ENCODE peak calls at places on chromosomes 6 and 20, in four cellular contexts. One of them, this sample, is unnamed.

GRCh38 chr6:26031151-26031594 is 56.1 kb upstream of the HFE start:
- DNase-seq in Jurkat, Clone E6-1: peak
- DNase-seq in central memory CD4-positive, alpha-beta T cell: no peak
- DNase-seq in GM19239: no peak
- DNase-seq in this sample: peak

GRCh38 chr6:28090902-28091586 is 10.7 kb downstream of the ZNF165 start:
- DNase-seq in central memory CD4-positive, alpha-beta T cell: no peak
- DNase-seq in GM19239: no peak
- DNase-seq in Jurkat, Clone E6-1: no peak
- DNase-seq in this sample: peak

GRCh38 chr6:26363882-26364825 is 844 bp upstream of the BTN3A2 start:
- DNase-seq in GM19239: no peak
- DNase-seq in Jurkat, Clone E6-1: no peak
- DNase-seq in central memory CD4-positive, alpha-beta T cell: peak
- DNase-seq in this sample: peak

GRCh38 chr6:107784669-107785068 is 39.4 kb downstream of the SCML4 start:
- DNase-seq in GM19239: no peak
- DNase-seq in central memory CD4-positive, alpha-beta T cell: no peak
- DNase-seq in Jurkat, Clone E6-1: no peak
- DNase-seq in this sample: peak

GRCh38 chr6:11251553-11252358 is 19.3 kb upstream of the NEDD9 start:
- DNase-seq in GM19239: no peak
- DNase-seq in central memory CD4-positive, alpha-beta T cell: no peak
- DNase-seq in Jurkat, Clone E6-1: no peak
- DNase-seq in this sample: peak

GRCh38 chr20:23666189-23666588 is 22.6 kb downstream of the CST4 start:
- DNase-seq in central memory CD4-positive, alpha-beta T cell: no peak
- DNase-seq in Jurkat, Clone E6-1: no peak
- DNase-seq in GM19239: no peak
- DNase-seq in this sample: peak

GRCh38 chr20:37223053-37223452 is 38.6 kb downstream of the GHRH start:
- DNase-seq in GM19239: no peak
- DNase-seq in central memory CD4-positive, alpha-beta T cell: no peak
- DNase-seq in Jurkat, Clone E6-1: no peak
- DNase-seq in this sample: peak

GRCh38 chr6:139409026-139409425 is 34.6 kb upstream of the CITED2 start:
- DNase-seq in central memory CD4-positive, alpha-beta T cell: no peak
- DNase-seq in GM19239: no peak
- DNase-seq in Jurkat, Clone E6-1: no peak
- DNase-seq in this sample: peak

GRCh38 chr6:43790031-43790430 is 20.0 kb downstream of the VEGFA start:
- DNase-seq in Jurkat, Clone E6-1: no peak
- DNase-seq in GM19239: no peak
- DNase-seq in central memory CD4-positive, alpha-beta T cell: no peak
- DNase-seq in this sample: no peak

GRCh38 chr6:165910184-165910583 is 247.1 kb upstream of the PDE10A start:
- DNase-seq in central memory CD4-positive, alpha-beta T cell: no peak
- DNase-seq in GM19239: no peak
- DNase-seq in Jurkat, Clone E6-1: no peak
- DNase-seq in this sample: peak

GRCh38 chr6:148367418-148368024 is 24.9 kb downstream of the SASH1 start:
- DNase-seq in GM19239: no peak
- DNase-seq in Jurkat, Clone E6-1: no peak
- DNase-seq in central memory CD4-positive, alpha-beta T cell: peak
- DNase-seq in this sample: peak

GRCh38 chr6:13380761-13381160 is 52.4 kb upstream of the TBC1D7 start:
- DNase-seq in Jurkat, Clone E6-1: no peak
- DNase-seq in GM19239: no peak
- DNase-seq in central memory CD4-positive, alpha-beta T cell: no peak
- DNase-seq in this sample: no peak

GRCh38 chr20:4573564-4574355 is 147.9 kb upstream of the PRND start:
- DNase-seq in central memory CD4-positive, alpha-beta T cell: no peak
- DNase-seq in Jurkat, Clone E6-1: no peak
- DNase-seq in GM19239: no peak
- DNase-seq in this sample: peak

GRCh38 chr6:56724455-56724854 is 81.8 kb upstream of the DST start:
- DNase-seq in Jurkat, Clone E6-1: no peak
- DNase-seq in GM19239: no peak
- DNase-seq in central memory CD4-positive, alpha-beta T cell: no peak
- DNase-seq in this sample: peak

GRCh38 chr20:63703471-63703975 is 4.3 kb downstream of the ARFRP1 start:
- DNase-seq in central memory CD4-positive, alpha-beta T cell: no peak
- DNase-seq in Jurkat, Clone E6-1: no peak
- DNase-seq in GM19239: no peak
- DNase-seq in this sample: no peak

GRCh38 chr6:137217801-137218472 is 1.2 kb downstream of the IFNGR1 start:
- DNase-seq in Jurkat, Clone E6-1: no peak
- DNase-seq in central memory CD4-positive, alpha-beta T cell: no peak
- DNase-seq in GM19239: no peak
- DNase-seq in this sample: peak

GRCh38 chr20:52552181-52552872 is 360.7 kb upstream of the ZFP64 start:
- DNase-seq in GM19239: no peak
- DNase-seq in Jurkat, Clone E6-1: no peak
- DNase-seq in central memory CD4-positive, alpha-beta T cell: no peak
- DNase-seq in this sample: peak

GRCh38 chr20:46057856-46058655 is 29.0 kb downstream of the SLC12A5 start:
- DNase-seq in central memory CD4-positive, alpha-beta T cell: peak
- DNase-seq in GM19239: no peak
- DNase-seq in Jurkat, Clone E6-1: no peak
- DNase-seq in this sample: peak

GRCh38 chr6:168530653-168531071 is 89.7 kb downstream of the SMOC2 start:
- DNase-seq in GM19239: no peak
- DNase-seq in Jurkat, Clone E6-1: no peak
- DNase-seq in central memory CD4-positive, alpha-beta T cell: no peak
- DNase-seq in this sample: no peak

GRCh38 chr6:97841763-97842162 is 558.7 kb upstream of the MMS22L start:
- DNase-seq in central memory CD4-positive, alpha-beta T cell: no peak
- DNase-seq in GM19239: no peak
- DNase-seq in Jurkat, Clone E6-1: no peak
- DNase-seq in this sample: no peak

GRCh38 chr20:8602389-8603116 is 466.3 kb upstream of the PLCB4 start:
- DNase-seq in Jurkat, Clone E6-1: peak
- DNase-seq in central memory CD4-positive, alpha-beta T cell: no peak
- DNase-seq in GM19239: no peak
- DNase-seq in this sample: no peak

GRCh38 chr6:41073968-41074691 is 1.4 kb downstream of the NFYA start:
- DNase-seq in GM19239: no peak
- DNase-seq in central memory CD4-positive, alpha-beta T cell: peak
- DNase-seq in Jurkat, Clone E6-1: no peak
- DNase-seq in this sample: peak

GRCh38 chr6:121959501-121959900 is 440.0 kb upstream of the HSF2 start:
- DNase-seq in GM19239: no peak
- DNase-seq in Jurkat, Clone E6-1: peak
- DNase-seq in central memory CD4-positive, alpha-beta T cell: no peak
- DNase-seq in this sample: no peak

GRCh38 chr20:2042400-2042799 is 48.5 kb upstream of the PDYN start:
- DNase-seq in central memory CD4-positive, alpha-beta T cell: no peak
- DNase-seq in Jurkat, Clone E6-1: no peak
- DNase-seq in GM19239: no peak
- DNase-seq in this sample: peak

GRCh38 chr6:33620584-33621395 is at the start of gene ITPR3:
- DNase-seq in GM19239: peak
- DNase-seq in Jurkat, Clone E6-1: peak
- DNase-seq in central memory CD4-positive, alpha-beta T cell: peak
- DNase-seq in this sample: peak

GRCh38 chr6:143450453-143451362 is at the start of the genes ADAT2 and PEX3:
- DNase-seq in GM19239: peak
- DNase-seq in central memory CD4-positive, alpha-beta T cell: peak
- DNase-seq in Jurkat, Clone E6-1: peak
- DNase-seq in this sample: peak

GRCh38 chr6:83378621-83379388 is 52.0 kb downstream of the ME1 start:
- DNase-seq in central memory CD4-positive, alpha-beta T cell: no peak
- DNase-seq in GM19239: no peak
- DNase-seq in Jurkat, Clone E6-1: no peak
- DNase-seq in this sample: peak

GRCh38 chr6:46808806-46809205 is 15.6 kb downstream of the MEP1A start:
- DNase-seq in Jurkat, Clone E6-1: no peak
- DNase-seq in central memory CD4-positive, alpha-beta T cell: no peak
- DNase-seq in GM19239: no peak
- DNase-seq in this sample: no peak

GRCh38 chr6:118894425-118895240 is 681 bp downstream of the ASF1A start:
- DNase-seq in Jurkat, Clone E6-1: peak
- DNase-seq in GM19239: peak
- DNase-seq in central memory CD4-positive, alpha-beta T cell: peak
- DNase-seq in this sample: peak

GRCh38 chr20:52191436-52192295 is at the start of gene ZFP64:
- DNase-seq in GM19239: peak
- DNase-seq in central memory CD4-positive, alpha-beta T cell: peak
- DNase-seq in Jurkat, Clone E6-1: peak
- DNase-seq in this sample: peak

GRCh38 chr20:16064991-16065707 is 508.1 kb downstream of the KIF16B start:
- DNase-seq in central memory CD4-positive, alpha-beta T cell: no peak
- DNase-seq in GM19239: no peak
- DNase-seq in Jurkat, Clone E6-1: no peak
- DNase-seq in this sample: no peak

GRCh38 chr6:56953597-56954388 is 1.1 kb upstream of the BEND6 start:
- DNase-seq in GM19239: no peak
- DNase-seq in central memory CD4-positive, alpha-beta T cell: no peak
- DNase-seq in Jurkat, Clone E6-1: no peak
- DNase-seq in this sample: peak

GRCh38 chr20:58694241-58695083 is 1.9 kb downstream of the NPEPL1 start:
- DNase-seq in Jurkat, Clone E6-1: no peak
- DNase-seq in GM19239: no peak
- DNase-seq in central memory CD4-positive, alpha-beta T cell: no peak
- DNase-seq in this sample: no peak